ENCODE peak calls at places on chromosome X, in five cellular contexts. Y is A549, D is H54, P is stomach, N is breast epithelium. M is an unnamed sample.

GRCh38 chrX:136030357-136031225 is 45.4 kb downstream of the SLC9A6 start:
- DNase-seq in N (no peak), Y (no peak), P (no peak), D (no peak), M (no peak)

GRCh38 chrX:110847334-110847733 is 51.7 kb upstream of the CHRDL1 start:
- DNase-seq in N (no peak), D (no peak), Y (peak; percentile 54), P (no peak), M (no peak)

GRCh38 chrX:40144576-40144975 is 46.8 kb upstream of the BCOR start:
- DNase-seq in Y (no peak), P (no peak), N (no peak), D (no peak), M (no peak)

GRCh38 chrX:8607326-8607725 is 124.6 kb downstream of the ANOS1 start:
- DNase-seq in Y (no peak), D (no peak), N (no peak), P (no peak), M (no peak)

GRCh38 chrX:123964155-123964554 is 2.6 kb downstream of the STAG2 start:
- DNase-seq in Y (no peak), D (no peak), P (no peak), N (no peak), M (no peak)

GRCh38 chrX:20252392-20253231 is 14.1 kb downstream of the RPS6KA3 start:
- DNase-seq in P (peak; percentile 72), D (no peak), Y (peak; percentile 65), N (no peak), M (no peak)

GRCh38 chrX:113059714-113060113 is 219.1 kb upstream of the AMOT start:
- DNase-seq in D (no peak), P (no peak), Y (no peak), N (no peak), M (no peak)

GRCh38 chrX:20477836-20478532 is 211.3 kb upstream of the RPS6KA3 start:
- DNase-seq in D (no peak), P (no peak), N (no peak), Y (no peak), M (no peak)

GRCh38 chrX:130086414-130087207 is 23.7 kb downstream of the ELF4 start:
- DNase-seq in Y (no peak), D (no peak), P (no peak), N (no peak), M (no peak)

GRCh38 chrX:131827935-131828334 is 195.2 kb upstream of the STK26 start:
- DNase-seq in P (no peak), N (no peak), Y (peak; percentile 43), D (no peak), M (no peak)

GRCh38 chrX:144253356-144253755 is 369.5 kb downstream of the UBE2NL start:
- DNase-seq in D (no peak), P (no peak), N (no peak), Y (no peak), M (no peak)

GRCh38 chrX:140821280-140821679 is 111.7 kb downstream of the LINC00632 start:
- DNase-seq in Y (no peak), P (no peak), N (no peak), D (no peak), M (no peak)

GRCh38 chrX:72050011-72050410 is 81.7 kb downstream of the RTL5 start:
- DNase-seq in D (no peak), N (no peak), P (no peak), Y (no peak), M (no peak)

GRCh38 chrX:34778961-34779360 is 121.9 kb upstream of the TMEM47 start:
- DNase-seq in Y (no peak), N (no peak), P (no peak), D (no peak), M (no peak)

GRCh38 chrX:153951683-153952372 is 7.4 kb upstream of the RENBP start:
- DNase-seq in P (no peak), N (no peak), Y (no peak), D (no peak), M (no peak)

GRCh38 chrX:29775890-29776289 is 439.5 kb upstream of the MAGEB2 start:
- DNase-seq in N (no peak), P (no peak), Y (no peak), D (no peak), M (no peak)
- TF ChIP-seq POLR2A in N (no peak), P (no peak), Y (no peak), D (no peak), M (no peak)

DNA sequence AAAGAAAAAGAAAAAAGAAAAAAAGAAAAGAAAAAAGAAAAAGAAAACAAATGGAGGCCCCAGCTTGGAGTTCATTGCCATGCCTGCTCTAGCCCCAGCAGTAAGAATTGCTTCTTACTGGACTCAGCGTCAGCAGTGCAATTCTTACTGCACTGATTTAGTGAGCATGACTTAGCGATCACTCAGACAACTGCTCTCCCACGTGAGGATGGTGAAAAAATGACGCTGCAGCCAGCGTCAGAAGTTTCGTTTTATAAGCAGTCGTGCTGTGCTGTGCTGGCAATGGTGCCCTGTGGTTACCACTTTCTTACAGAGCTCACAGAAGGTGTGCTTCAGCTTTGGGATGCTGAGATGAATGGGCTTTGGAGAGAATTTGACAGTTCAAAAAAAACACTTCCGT is 68.3 kb upstream of the DDX3X start:
- DNase-seq in Y (peak; percentile 67), P (no peak), N (no peak), D (no peak), M (no peak)
- TF ChIP-seq POLR2A in Y (no peak), P (no peak), N (no peak), D (no peak), M (no peak)

DNA sequence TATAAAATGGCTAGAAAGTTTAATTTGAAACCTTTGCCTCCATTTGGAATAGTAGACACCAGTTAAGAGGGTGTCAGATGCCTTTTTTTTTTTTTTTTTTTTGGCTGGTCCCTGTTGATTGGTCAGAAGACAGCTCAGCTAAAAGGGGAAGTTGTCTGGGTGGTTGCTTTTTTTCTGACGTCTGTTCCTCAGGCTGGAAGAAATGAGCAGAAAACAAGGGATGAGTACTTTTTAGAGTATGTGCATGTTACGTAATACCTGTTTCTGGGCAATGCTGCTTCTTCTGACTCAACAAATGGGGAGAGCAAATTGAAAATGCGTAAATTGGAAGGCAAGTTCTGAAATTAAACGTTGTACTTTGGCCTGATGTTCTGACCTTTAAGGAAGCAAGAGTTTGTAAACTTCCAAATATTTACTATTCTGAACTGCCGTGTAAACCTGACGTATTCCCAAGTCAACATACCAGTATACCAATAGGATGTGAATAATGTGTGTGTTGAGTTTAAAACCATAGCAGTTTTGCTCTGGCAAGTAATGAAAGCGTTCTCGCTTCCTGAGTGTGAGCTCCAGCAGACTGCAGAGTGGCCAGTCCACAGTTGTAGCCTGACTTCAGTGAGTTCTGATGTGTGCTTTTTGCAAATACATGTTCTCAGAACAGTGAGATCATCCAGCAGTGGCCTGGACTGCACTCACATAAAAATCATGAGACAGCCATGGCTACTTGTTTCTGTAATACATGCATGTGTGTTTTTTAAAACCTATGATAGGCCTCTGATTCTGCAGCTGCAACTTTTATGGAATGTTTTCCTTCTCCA is 1.7 kb downstream of the SAT1 start:
- DNase-seq in D (no peak), Y (peak; percentile 64), P (no peak), N (no peak), M (no peak)
- TF ChIP-seq POLR2A in D (no peak), Y (no peak), P (no peak), N (no peak), M (no peak)

GRCh38 chrX:75155454-75155829 is 641 bp downstream of the ABCB7 start:
- DNase-seq in D (no peak), P (no peak), Y (peak; percentile 1), N (no peak), M (no peak)

GRCh38 chrX:75156537-75156945 is 458 bp upstream of the ABCB7 start:
- DNase-seq in P (no peak), N (no peak), Y (peak; percentile 4), D (no peak), M (no peak)

GRCh38 chrX:75158054-75158453 is 2.0 kb upstream of the ABCB7 start:
- DNase-seq in P (no peak), D (no peak), N (no peak), Y (no peak), M (no peak)

GRCh38 chrX:75154871-75155270 is 1.2 kb downstream of the ABCB7 start:
- DNase-seq in N (no peak), Y (no peak), P (no peak), D (no peak), M (no peak)

DNA sequence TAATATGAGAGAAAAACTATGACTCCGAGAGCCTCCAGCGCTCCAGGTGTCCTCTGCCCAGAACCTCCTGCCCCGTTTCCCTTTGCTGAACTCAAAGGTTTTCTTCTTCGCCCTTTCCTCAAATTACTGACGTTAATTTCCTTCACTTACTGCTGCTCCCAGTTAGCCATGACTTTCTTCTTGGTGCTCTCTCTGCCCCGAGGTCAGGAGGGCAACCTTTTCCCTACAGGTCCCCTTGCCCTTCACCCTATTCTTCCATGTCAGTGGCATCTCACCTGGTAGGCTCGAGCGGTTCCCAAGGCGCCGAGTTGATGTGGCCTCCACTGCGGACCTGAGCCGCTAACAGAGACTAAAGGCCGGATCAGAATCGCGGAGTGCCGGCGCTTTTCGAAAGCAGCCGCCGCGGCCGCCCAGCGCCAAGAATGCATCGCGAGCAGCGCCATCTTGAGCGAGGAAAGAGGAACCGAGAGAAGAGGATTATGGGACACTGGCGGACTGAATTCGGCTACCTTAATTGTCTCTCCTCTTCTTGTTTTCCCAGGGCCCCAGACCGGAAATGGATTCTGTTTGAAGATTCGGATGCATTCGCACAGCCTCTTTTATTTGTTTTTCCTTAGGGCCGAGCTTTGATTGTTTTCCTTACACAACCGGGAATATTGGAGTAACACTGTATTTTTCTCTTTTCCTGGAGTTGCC is at the start of gene ABCB7:
- DNase-seq in Y (peak; percentile 79), D (peak; percentile 26), P (peak; percentile 57), N (peak; percentile 34), M (peak; percentile 14)
- TF ChIP-seq POLR2A in Y (peak; percentile 35), D (peak; percentile 34), P (no peak), N (no peak), M (peak; percentile 70)

M was measured in GM12892.